ENCODE peak calls at places on chromosome 4, in ten cellular contexts. S, X, Z, I, Y, Q, F, K, G and V are unnamed samples.

GRCh38 chr4:165325732-165326512 is 1.5 kb upstream of the MSMO1 start:
- DNase-seq in S (no peak), Z (no peak), Q (peak), X (peak), F (no peak), K (peak), I (no peak), G (peak), Y (no peak), V (no peak)

GRCh38 chr4:24578364-24578763 is 6.0 kb downstream of the DHX15 start:
- DNase-seq in K (no peak), Z (peak), Q (no peak), X (no peak), S (no peak), G (no peak), F (no peak), Y (no peak), I (no peak), V (no peak)

GRCh38 chr4:150229538-150229937 is 151.3 kb downstream of the DCLK2 start:
- DNase-seq in F (no peak), I (no peak), Y (no peak), X (no peak), K (no peak), Q (no peak), S (no peak), Z (no peak), G (peak), V (no peak)

GRCh38 chr4:177554966-177555574 is 112.8 kb upstream of the AGA start:
- DNase-seq in X (no peak), I (peak), G (peak), Z (peak), Q (peak), K (peak), S (no peak), F (peak), Y (no peak), V (no peak)

GRCh38 chr4:97978791-97979488 is 164.3 kb downstream of the STPG2 start:
- DNase-seq in F (no peak), G (no peak), Q (no peak), K (no peak), I (no peak), X (no peak), Z (no peak), Y (no peak), S (no peak), V (no peak)

GRCh38 chr4:3434891-3435683 is 6.7 kb upstream of the HGFAC start:
- DNase-seq in Z (no peak), G (no peak), X (no peak), Y (no peak), F (no peak), Q (no peak), I (no peak), S (no peak), K (peak), V (no peak)

GRCh38 chr4:7998447-7998846 is 58.8 kb upstream of the AFAP1 start:
- DNase-seq in Y (no peak), S (no peak), I (no peak), Z (no peak), K (no peak), G (no peak), F (no peak), X (no peak), Q (no peak), V (no peak)

GRCh38 chr4:157222764-157223145 is 2.2 kb downstream of the GRIA2 start:
- DNase-seq in K (no peak), Q (no peak), G (peak), I (peak), S (no peak), Z (no peak), Y (no peak), X (no peak), F (no peak), V (no peak)

GRCh38 chr4:168440442-168441264 is 39.6 kb downstream of the DDX60L start:
- DNase-seq in I (no peak), K (no peak), Z (no peak), X (no peak), G (peak), F (no peak), Q (no peak), S (no peak), Y (no peak), V (no peak)
- TF ChIP-seq POLR2AphosphoS5 in I (no peak), K (no peak), Z (no peak), X (no peak), G (peak), F (no peak), Q (no peak), S (no peak), Y (no peak), V (no peak)

GRCh38 chr4:147192679-147193078 is 247.0 kb upstream of the TTC29 start:
- DNase-seq in Z (no peak), Y (no peak), F (no peak), Q (no peak), I (no peak), S (no peak), G (no peak), K (no peak), X (no peak), V (no peak)

GRCh38 chr4:147198411-147199051 is 252.9 kb upstream of the TTC29 start:
- DNase-seq in K (peak), I (no peak), F (no peak), G (peak), Z (no peak), S (no peak), Q (no peak), X (no peak), Y (no peak), V (no peak)

GRCh38 chr4:147195386-147195785 is 249.7 kb upstream of the TTC29 start:
- DNase-seq in F (no peak), S (no peak), Q (no peak), G (no peak), Z (no peak), Y (no peak), I (no peak), X (no peak), K (no peak), V (no peak)

GRCh38 chr4:147194107-147194506 is 248.4 kb upstream of the TTC29 start:
- DNase-seq in Y (no peak), Z (no peak), S (no peak), F (no peak), X (no peak), K (no peak), I (no peak), G (peak), Q (no peak), V (no peak)

DNA sequence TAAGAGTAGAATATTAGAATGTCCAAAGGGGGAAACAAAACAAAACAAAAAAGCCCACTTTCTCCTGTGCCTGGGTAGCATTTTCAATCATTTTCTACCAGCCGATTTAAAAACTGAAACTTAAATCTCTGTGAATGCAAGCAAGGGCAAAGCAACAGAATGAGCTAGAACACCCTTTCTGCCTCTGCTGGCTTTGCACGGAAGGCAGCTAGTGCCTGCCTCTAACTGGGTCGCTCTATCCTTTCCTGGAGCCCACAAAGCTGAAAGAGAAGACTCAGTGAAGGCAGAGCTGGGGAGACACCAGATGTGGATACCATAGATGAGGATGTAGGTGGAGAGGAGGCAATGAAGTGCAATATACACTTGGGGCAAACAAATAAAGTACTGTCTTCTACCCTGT is 248.9 kb upstream of the TTC29 start:
- DNase-seq in K (no peak), G (no peak), F (no peak), Q (no peak), Y (no peak), X (no peak), S (no peak), Z (no peak), I (no peak), V (no peak)
- H3K4me3 ChIP-seq in K (no peak), G (no peak), F (no peak), Q (no peak), Y (no peak), X (no peak), S (no peak), Z (no peak), I (no peak), V (no peak)

GRCh38 chr4:185773419-185773818 is 38.6 kb downstream of the SORBS2 start:
- DNase-seq in I (no peak), X (no peak), G (peak), S (no peak), F (no peak), Z (no peak), Y (no peak), Q (no peak), K (peak), V (no peak)

GRCh38 chr4:185774076-185774731 is 37.8 kb downstream of the SORBS2 start:
- DNase-seq in Z (no peak), G (peak), Y (no peak), K (no peak), Q (no peak), S (no peak), X (peak), F (no peak), I (no peak), V (no peak)

GRCh38 chr4:185771696-185772390 is 40.2 kb downstream of the SORBS2 start:
- DNase-seq in I (no peak), X (no peak), K (no peak), Y (no peak), G (peak), S (no peak), Z (no peak), Q (no peak), F (no peak), V (no peak)

GRCh38 chr4:185774815-185775684 is 36.9 kb downstream of the SORBS2 start:
- DNase-seq in Q (no peak), S (no peak), Z (no peak), I (no peak), F (no peak), G (peak), Y (no peak), K (peak), X (no peak), V (no peak)

GRCh38 chr4:185772391-185773093 is 39.5 kb downstream of the SORBS2 start:
- DNase-seq in G (peak), X (no peak), Y (no peak), F (no peak), Z (no peak), Q (no peak), I (no peak), K (no peak), S (no peak), V (no peak)
- H3K27ac ChIP-seq in G (peak), X (peak), Y (peak), F (peak), Z (no peak), Q (no peak), I (no peak), K (no peak), S (peak), V (no peak)

DNA sequence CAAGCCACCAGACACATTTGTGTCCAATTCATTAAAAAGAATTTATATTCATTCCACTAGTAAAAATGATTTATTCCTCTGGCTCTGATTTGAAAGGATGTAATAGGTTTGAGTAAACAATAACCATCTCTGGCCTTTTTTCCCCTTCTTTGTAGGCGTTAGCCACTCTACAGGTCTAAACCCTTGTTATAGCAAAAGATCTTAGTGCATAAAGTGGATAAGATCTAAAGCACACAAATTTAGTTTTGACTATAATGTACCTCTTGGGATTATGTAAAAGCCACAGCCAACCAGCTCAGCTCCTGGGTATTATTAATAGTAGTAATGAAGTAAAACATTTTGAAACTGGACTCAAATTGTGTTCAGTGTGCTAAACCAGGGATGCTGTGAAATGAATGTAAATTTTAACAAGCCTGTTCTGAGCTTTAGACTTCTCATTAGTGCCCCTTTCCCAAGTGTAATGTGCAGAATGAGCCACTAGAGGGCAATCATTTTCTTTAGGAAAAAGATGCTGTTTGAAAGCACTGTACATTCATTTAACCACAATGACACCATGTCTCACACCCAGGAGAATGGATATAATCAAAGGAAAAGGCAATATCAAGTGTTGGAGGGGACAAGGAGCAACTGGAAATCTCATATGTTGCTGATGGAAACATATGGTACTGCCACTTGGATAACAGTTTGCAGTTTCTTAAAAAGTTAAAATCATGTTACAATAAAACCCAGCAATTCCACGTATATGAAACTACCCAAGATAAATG is 69.7 kb downstream of the KLHL8 start:
- DNase-seq in F (peak), X (peak), Z (peak), G (peak), I (peak), Q (peak), S (no peak), K (peak), Y (no peak), V (peak)
- TF ChIP-seq POLR2AphosphoS5 in F (no peak), X (no peak), Z (no peak), G (no peak), I (no peak), Q (no peak), S (no peak), K (no peak), Y (peak), V (no peak)

GRCh38 chr4:17236686-17237085 is 275.2 kb downstream of the QDPR start:
- DNase-seq in Y (no peak), G (no peak), I (no peak), Q (no peak), X (no peak), F (no peak), K (no peak), S (no peak), Z (no peak), V (no peak)
- H3K4me3 ChIP-seq in Y (no peak), G (no peak), I (no peak), Q (no peak), X (no peak), F (no peak), K (no peak), S (no peak), Z (no peak), V (no peak)

DNA sequence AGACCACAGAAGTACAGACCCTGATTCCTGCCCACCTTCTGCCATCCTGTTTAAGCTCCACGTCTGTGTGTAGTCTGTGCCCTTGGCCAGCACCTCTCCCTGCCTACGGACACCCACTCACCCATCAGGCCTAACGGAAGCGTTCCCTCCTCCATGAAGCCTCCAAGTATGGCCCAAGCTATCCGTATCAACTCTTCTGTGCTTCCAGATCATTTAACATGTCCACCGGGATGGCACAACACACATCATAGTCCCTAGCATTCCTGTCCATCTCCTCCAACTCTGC is 11.7 kb downstream of the WDR1 start:
- DNase-seq in G (no peak), X (no peak), F (no peak), Z (no peak), K (no peak), S (no peak), I (no peak), Y (no peak), Q (no peak), V (no peak)
- H3K27ac ChIP-seq in G (no peak), X (no peak), F (peak), Z (no peak), K (no peak), S (peak), I (no peak), Y (peak), Q (no peak), V (no peak)

DNA sequence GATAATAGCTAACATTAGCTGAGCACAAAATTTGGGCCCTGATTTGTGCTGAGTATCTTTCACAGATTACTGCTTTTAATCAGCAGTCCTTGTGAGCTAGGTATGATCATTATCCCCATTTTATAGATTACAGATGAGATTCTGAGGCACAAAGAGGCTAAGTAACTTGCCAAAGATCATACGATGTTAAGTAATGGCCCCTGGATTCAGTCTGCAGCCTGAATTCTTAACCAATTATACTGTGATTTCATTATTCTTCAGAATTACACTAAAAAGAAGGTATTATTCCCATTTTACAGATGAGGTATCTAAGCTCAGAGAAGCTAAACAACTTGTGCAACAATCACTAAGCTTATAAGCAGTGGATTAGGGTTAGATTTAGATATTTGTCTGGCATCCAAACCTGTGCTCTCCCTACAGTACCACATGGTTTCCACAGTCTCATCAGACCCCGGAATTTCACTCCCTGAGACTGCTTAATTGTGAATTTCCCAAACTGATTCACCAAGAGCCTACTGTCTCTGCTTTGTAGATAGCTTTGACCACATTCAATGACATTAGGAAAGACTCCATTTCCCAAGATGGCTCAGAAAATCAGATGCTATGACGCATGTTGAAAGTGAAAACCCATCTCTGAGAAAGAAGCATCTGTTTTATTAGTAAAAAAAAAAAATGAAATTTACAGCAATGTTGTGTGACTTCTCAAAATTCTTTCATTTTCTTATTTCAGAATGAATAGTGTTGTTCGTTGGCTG is 97.7 kb upstream of the MYOZ2 start:
- DNase-seq in F (no peak), Q (no peak), K (no peak), I (no peak), Z (no peak), X (no peak), Y (no peak), S (no peak), G (no peak), V (no peak)
- TF ChIP-seq POLR2AphosphoS5 in F (no peak), Q (no peak), K (no peak), I (no peak), Z (no peak), X (no peak), Y (no peak), S (no peak), G (no peak), V (no peak)

DNA sequence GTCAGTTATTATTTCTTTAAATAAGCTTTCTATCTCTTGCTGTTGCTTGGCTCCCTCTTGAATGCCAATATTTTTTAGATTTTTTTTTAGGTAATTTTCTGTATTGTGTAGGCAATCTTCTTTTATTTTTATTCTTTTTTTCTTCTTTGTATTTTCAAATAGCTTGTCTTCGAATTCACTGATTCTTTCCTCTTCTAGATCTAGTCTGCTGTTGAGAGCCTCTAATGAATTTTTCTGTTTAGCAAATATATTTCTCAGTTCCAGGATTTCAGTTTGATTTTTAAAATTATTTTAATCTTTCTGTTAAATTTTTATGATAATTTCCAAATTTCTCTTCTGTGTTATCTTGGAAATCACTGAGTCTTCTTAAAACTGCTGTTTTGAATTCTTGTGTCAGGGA is 39.8 kb upstream of the GPRIN3 start:
- DNase-seq in I (no peak), K (no peak), Y (no peak), Q (no peak), X (no peak), F (no peak), G (no peak), S (no peak), Z (no peak), V (no peak)
- H3K4me3 ChIP-seq in I (no peak), K (no peak), Y (no peak), Q (no peak), X (no peak), F (no peak), G (no peak), S (no peak), Z (no peak), V (no peak)

GRCh38 chr4:55121246-55121645 is 4.1 kb downstream of the KDR start:
- DNase-seq in I (no peak), Q (no peak), F (no peak), X (no peak), K (no peak), Z (peak), Y (no peak), G (peak), S (no peak), V (no peak)
- H3K27ac ChIP-seq in I (no peak), Q (no peak), F (no peak), X (no peak), K (no peak), Z (no peak), Y (no peak), G (peak), S (peak), V (no peak)